ENCODE peak calls at places on chromosomes 12 and 14, in six cellular contexts. One of them, this sample, is unnamed.

GRCh38 chr12:52081263-52081733 is 1.8 kb downstream of the SMIM41 start:
- DNase-seq in HCT116: no peak
- DNase-seq in H1: no peak
- DNase-seq in GM12878: no peak
- DNase-seq in HepG2: no peak
- DNase-seq in SK-N-SH: peak
- DNase-seq in this sample: no peak

GRCh38 chr14:50257728-50258127 is 26.4 kb upstream of the SOS2 start:
- DNase-seq in H1: no peak
- DNase-seq in HepG2: no peak
- DNase-seq in GM12878: no peak
- DNase-seq in HCT116: no peak
- DNase-seq in SK-N-SH: no peak
- DNase-seq in this sample: no peak

GRCh38 chr14:93173943-93174395 is 10.7 kb downstream of the MOAP1 start:
- DNase-seq in GM12878: no peak
- DNase-seq in SK-N-SH: peak
- DNase-seq in H1: no peak
- DNase-seq in HCT116: no peak
- DNase-seq in HepG2: no peak
- DNase-seq in this sample: no peak

GRCh38 chr14:75689012-75689411 is 28.0 kb downstream of the TTLL5 start:
- DNase-seq in SK-N-SH: no peak
- DNase-seq in GM12878: no peak
- DNase-seq in H1: no peak
- DNase-seq in HepG2: no peak
- DNase-seq in HCT116: no peak
- DNase-seq in this sample: no peak

GRCh38 chr12:51270067-51270846 is at the start of gene SMAGP:
- DNase-seq in GM12878: no peak
- DNase-seq in HepG2: peak
- DNase-seq in H1: no peak
- DNase-seq in HCT116: no peak
- DNase-seq in SK-N-SH: peak
- DNase-seq in this sample: peak

GRCh38 chr14:52944267-52944666 is 6.6 kb downstream of the FERMT2 start:
- DNase-seq in H1: no peak
- DNase-seq in SK-N-SH: no peak
- DNase-seq in HCT116: no peak
- DNase-seq in GM12878: no peak
- DNase-seq in HepG2: no peak
- DNase-seq in this sample: no peak

GRCh38 chr14:47438650-47439140 is 236.7 kb downstream of the MDGA2 start:
- DNase-seq in H1: no peak
- DNase-seq in GM12878: no peak
- DNase-seq in HCT116: no peak
- DNase-seq in SK-N-SH: no peak
- DNase-seq in HepG2: no peak
- DNase-seq in this sample: no peak

GRCh38 chr14:103894034-103894722 is 34.1 kb upstream of the TDRD9 start:
- DNase-seq in HepG2: no peak
- DNase-seq in SK-N-SH: peak
- DNase-seq in GM12878: no peak
- DNase-seq in H1: no peak
- DNase-seq in HCT116: no peak
- DNase-seq in this sample: no peak

GRCh38 chr14:67517083-67517482 is 16.0 kb upstream of the PLEKHH1 start:
- DNase-seq in HepG2: no peak
- DNase-seq in GM12878: no peak
- DNase-seq in SK-N-SH: no peak
- DNase-seq in H1: no peak
- DNase-seq in HCT116: no peak
- DNase-seq in this sample: no peak

GRCh38 chr14:56176530-56176929 is 58.3 kb downstream of the PELI2 start:
- DNase-seq in HepG2: no peak
- DNase-seq in SK-N-SH: no peak
- DNase-seq in H1: no peak
- DNase-seq in GM12878: no peak
- DNase-seq in HCT116: no peak
- DNase-seq in this sample: no peak

GRCh38 chr14:39310071-39310470 is 76.4 kb downstream of the MIA2 start:
- DNase-seq in SK-N-SH: no peak
- DNase-seq in H1: no peak
- DNase-seq in HCT116: no peak
- DNase-seq in HepG2: no peak
- DNase-seq in GM12878: no peak
- DNase-seq in this sample: no peak

GRCh38 chr12:3158851-3159465 is 81.8 kb downstream of the TSPAN9 start:
- DNase-seq in SK-N-SH: no peak
- DNase-seq in HCT116: no peak
- DNase-seq in HepG2: no peak
- DNase-seq in H1: no peak
- DNase-seq in GM12878: no peak
- DNase-seq in this sample: no peak

GRCh38 chr12:7345232-7345631 is 41.4 kb downstream of the ACSM4 start:
- DNase-seq in HCT116: no peak
- DNase-seq in SK-N-SH: no peak
- DNase-seq in GM12878: no peak
- DNase-seq in HepG2: no peak
- DNase-seq in H1: no peak
- DNase-seq in this sample: no peak

GRCh38 chr12:71760471-71760870 is 5.8 kb downstream of the RAB21 start:
- DNase-seq in HCT116: no peak
- DNase-seq in H1: no peak
- DNase-seq in SK-N-SH: no peak
- DNase-seq in HepG2: no peak
- DNase-seq in GM12878: no peak
- DNase-seq in this sample: no peak

GRCh38 chr14:85532981-85533820 is 3.3 kb downstream of the FLRT2 start:
- DNase-seq in H1: no peak
- DNase-seq in GM12878: no peak
- DNase-seq in SK-N-SH: peak
- DNase-seq in HepG2: no peak
- DNase-seq in HCT116: no peak
- DNase-seq in this sample: no peak

GRCh38 chr14:53955671-53956426 is 776 bp downstream of the BMP4 start:
- DNase-seq in SK-N-SH: no peak
- DNase-seq in H1: no peak
- DNase-seq in HepG2: peak
- DNase-seq in GM12878: no peak
- DNase-seq in HCT116: no peak
- DNase-seq in this sample: peak
- TF ChIP-seq JUND in SK-N-SH: no peak
- TF ChIP-seq JUND in H1: no peak
- TF ChIP-seq JUND in HepG2: no peak
- TF ChIP-seq JUND in GM12878: no peak
- TF ChIP-seq JUND in HCT116: no peak
- TF ChIP-seq JUND in this sample: no peak

GRCh38 chr12:121538699-121539061 is 42.1 kb downstream of the KDM2B start:
- DNase-seq in HepG2: peak
- DNase-seq in H1: no peak
- DNase-seq in SK-N-SH: no peak
- DNase-seq in HCT116: peak
- DNase-seq in GM12878: no peak
- DNase-seq in this sample: no peak
- TF ChIP-seq JUND in HepG2: no peak
- TF ChIP-seq JUND in H1: no peak
- TF ChIP-seq JUND in SK-N-SH: no peak
- TF ChIP-seq JUND in HCT116: no peak
- TF ChIP-seq JUND in GM12878: no peak
- TF ChIP-seq JUND in this sample: no peak

GRCh38 chr12:57213068-57213715 is 3.4 kb upstream of the NXPH4 start:
- DNase-seq in H1: no peak
- DNase-seq in SK-N-SH: peak
- DNase-seq in HepG2: peak
- DNase-seq in GM12878: peak
- DNase-seq in HCT116: peak
- DNase-seq in this sample: peak

GRCh38 chr12:57215668-57216013 is 953 bp upstream of the NXPH4 start:
- DNase-seq in SK-N-SH: no peak
- DNase-seq in H1: no peak
- DNase-seq in HepG2: no peak
- DNase-seq in HCT116: no peak
- DNase-seq in GM12878: no peak
- DNase-seq in this sample: peak

GRCh38 chr12:57215065-57215464 is 1.5 kb upstream of the NXPH4 start:
- DNase-seq in GM12878: no peak
- DNase-seq in HepG2: no peak
- DNase-seq in HCT116: no peak
- DNase-seq in H1: no peak
- DNase-seq in SK-N-SH: no peak
- DNase-seq in this sample: no peak

GRCh38 chr12:57213763-57214397 is 2.7 kb upstream of the NXPH4 start:
- DNase-seq in GM12878: no peak
- DNase-seq in H1: no peak
- DNase-seq in HCT116: no peak
- DNase-seq in HepG2: no peak
- DNase-seq in SK-N-SH: no peak
- DNase-seq in this sample: peak

DNA sequence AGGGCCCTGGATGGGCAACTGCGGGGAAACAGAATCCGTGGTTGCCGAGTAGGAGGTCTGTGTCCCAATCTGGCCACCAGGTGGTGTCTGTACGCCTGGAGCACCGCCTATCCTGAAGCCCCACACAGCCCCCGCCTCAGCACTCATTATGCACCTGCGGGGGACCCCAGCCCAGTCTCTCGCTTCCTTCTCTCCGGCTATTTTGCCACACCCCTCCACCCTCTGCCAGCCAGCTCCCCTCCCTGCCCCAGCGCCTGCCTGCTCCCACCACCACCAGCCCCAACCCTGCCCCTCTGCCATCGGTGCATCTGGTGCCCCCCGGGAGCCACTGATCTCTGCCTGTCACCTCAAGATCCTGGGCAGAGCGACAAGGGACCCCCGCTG is 2.2 kb upstream of the NXPH4 start:
- DNase-seq in SK-N-SH: peak
- DNase-seq in H1: no peak
- DNase-seq in GM12878: no peak
- DNase-seq in HepG2: peak
- DNase-seq in HCT116: no peak
- DNase-seq in this sample: peak
- TF ChIP-seq JUND in SK-N-SH: no peak
- TF ChIP-seq JUND in H1: no peak
- TF ChIP-seq JUND in GM12878: no peak
- TF ChIP-seq JUND in HepG2: no peak
- TF ChIP-seq JUND in HCT116: no peak
- TF ChIP-seq JUND in this sample: no peak

DNA sequence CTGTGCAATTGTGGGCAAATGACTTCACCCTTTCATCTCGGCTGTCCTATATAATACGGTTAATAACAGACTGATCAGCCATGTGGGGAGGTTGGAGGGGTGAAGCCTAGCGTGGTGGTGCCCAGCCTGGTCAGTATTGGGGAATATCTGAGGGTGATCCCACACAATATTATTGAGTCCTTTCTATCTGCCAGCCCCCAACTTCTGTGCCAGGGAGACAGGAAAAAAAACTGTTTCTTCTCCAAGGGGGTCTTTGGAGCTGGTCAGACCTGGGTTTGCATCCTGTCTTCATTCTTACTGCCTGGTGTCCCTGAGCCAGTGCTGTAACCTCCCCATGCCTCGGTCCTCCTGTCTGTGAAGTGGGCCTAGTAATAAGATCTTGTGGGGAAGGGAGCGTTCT is 6.5 kb downstream of the CYP46A1 start:
- DNase-seq in SK-N-SH: no peak
- DNase-seq in H1: no peak
- DNase-seq in GM12878: no peak
- DNase-seq in HCT116: no peak
- DNase-seq in HepG2: no peak
- DNase-seq in this sample: no peak
- TF ChIP-seq JUND in SK-N-SH: no peak
- TF ChIP-seq JUND in H1: no peak
- TF ChIP-seq JUND in GM12878: no peak
- TF ChIP-seq JUND in HCT116: no peak
- TF ChIP-seq JUND in HepG2: no peak
- TF ChIP-seq JUND in this sample: no peak